ENCODE peak calls at places on chromosomes 11 and 22, in six cellular contexts. One of them, this sample, is unnamed.
A peak's percentile ranks its signal among the peaks of the same experiment; 100 is the strongest.

GRCh38 chr22:20131856-20132685 is 467 bp downstream of the ZDHHC8 start:
- DNase-seq in fibroblast of lung: no peak
- DNase-seq in mammary epithelial cell: no peak
- DNase-seq in psoas muscle: peak; percentile 81
- DNase-seq in sigmoid colon: peak; percentile 79
- DNase-seq in kidney: no peak
- DNase-seq in this sample: peak; percentile 38

GRCh38 chr22:41636467-41636866 is 15.4 kb downstream of the XRCC6 start:
- DNase-seq in fibroblast of lung: peak; percentile 19
- DNase-seq in mammary epithelial cell: peak; percentile 60
- DNase-seq in psoas muscle: peak; percentile 82
- DNase-seq in sigmoid colon: no peak
- DNase-seq in kidney: no peak
- DNase-seq in this sample: peak; percentile 29

GRCh38 chr11:107962181-107962580 is 33.9 kb downstream of the RAB39A start:
- DNase-seq in fibroblast of lung: no peak
- DNase-seq in mammary epithelial cell: no peak
- DNase-seq in psoas muscle: no peak
- DNase-seq in sigmoid colon: no peak
- DNase-seq in kidney: no peak
- DNase-seq in this sample: no peak

GRCh38 chr11:59611570-59612565 is 3.7 kb downstream of the OSBP start:
- DNase-seq in fibroblast of lung: no peak
- DNase-seq in mammary epithelial cell: no peak
- DNase-seq in psoas muscle: no peak
- DNase-seq in sigmoid colon: no peak
- DNase-seq in kidney: no peak
- DNase-seq in this sample: no peak

GRCh38 chr11:4808476-4808875 is 4.3 kb upstream of the OR52R1 start:
- DNase-seq in fibroblast of lung: no peak
- DNase-seq in mammary epithelial cell: no peak
- DNase-seq in psoas muscle: no peak
- DNase-seq in sigmoid colon: no peak
- DNase-seq in kidney: no peak
- DNase-seq in this sample: no peak

GRCh38 chr22:47012589-47013365 is 250.3 kb downstream of the TBC1D22A start:
- DNase-seq in fibroblast of lung: peak; percentile 40
- DNase-seq in mammary epithelial cell: no peak
- DNase-seq in psoas muscle: no peak
- DNase-seq in sigmoid colon: peak; percentile 43
- DNase-seq in kidney: peak; percentile 47
- DNase-seq in this sample: no peak

GRCh38 chr11:73218106-73218829 is at the start of gene P2RY2:
- DNase-seq in fibroblast of lung: no peak
- DNase-seq in mammary epithelial cell: peak; percentile 52
- DNase-seq in psoas muscle: peak; percentile 95
- DNase-seq in sigmoid colon: peak; percentile 73
- DNase-seq in kidney: peak; percentile 91
- DNase-seq in this sample: peak; percentile 82

GRCh38 chr11:114250180-114250579 is 46.0 kb upstream of the NNMT start:
- DNase-seq in fibroblast of lung: no peak
- DNase-seq in mammary epithelial cell: no peak
- DNase-seq in psoas muscle: peak; percentile 67
- DNase-seq in sigmoid colon: peak; percentile 74
- DNase-seq in kidney: no peak
- DNase-seq in this sample: no peak

GRCh38 chr11:107043242-107043991 is 25.1 kb upstream of the GUCY1A2 start:
- DNase-seq in fibroblast of lung: peak; percentile 94
- DNase-seq in mammary epithelial cell: peak; percentile 87
- DNase-seq in psoas muscle: no peak
- DNase-seq in sigmoid colon: no peak
- DNase-seq in kidney: no peak
- DNase-seq in this sample: no peak

GRCh38 chr11:66547662-66548009 is 933 bp downstream of the ACTN3 start:
- DNase-seq in fibroblast of lung: no peak
- DNase-seq in mammary epithelial cell: no peak
- DNase-seq in psoas muscle: no peak
- DNase-seq in sigmoid colon: no peak
- DNase-seq in kidney: no peak
- DNase-seq in this sample: no peak

GRCh38 chr11:107018902-107019493 is 722 bp upstream of the GUCY1A2 start:
- DNase-seq in fibroblast of lung: peak; percentile 75
- DNase-seq in mammary epithelial cell: peak; percentile 53
- DNase-seq in psoas muscle: peak; percentile 56
- DNase-seq in sigmoid colon: peak; percentile 66
- DNase-seq in kidney: peak; percentile 91
- DNase-seq in this sample: peak; percentile 56

GRCh38 chr11:83285131-83285770 is 916 bp downstream of the CCDC90B start:
- DNase-seq in fibroblast of lung: no peak
- DNase-seq in mammary epithelial cell: no peak
- DNase-seq in psoas muscle: no peak
- DNase-seq in sigmoid colon: no peak
- DNase-seq in kidney: no peak
- DNase-seq in this sample: no peak

GRCh38 chr11:83282084-83282716 is 4.0 kb downstream of the CCDC90B start:
- DNase-seq in fibroblast of lung: no peak
- DNase-seq in mammary epithelial cell: no peak
- DNase-seq in psoas muscle: no peak
- DNase-seq in sigmoid colon: no peak
- DNase-seq in kidney: no peak
- DNase-seq in this sample: no peak

GRCh38 chr11:83287631-83288030 is 1.5 kb upstream of the CCDC90B start:
- DNase-seq in fibroblast of lung: no peak
- DNase-seq in mammary epithelial cell: no peak
- DNase-seq in psoas muscle: no peak
- DNase-seq in sigmoid colon: no peak
- DNase-seq in kidney: no peak
- DNase-seq in this sample: no peak

GRCh38 chr11:83284501-83285051 is 1.6 kb downstream of the CCDC90B start:
- DNase-seq in fibroblast of lung: no peak
- DNase-seq in mammary epithelial cell: no peak
- DNase-seq in psoas muscle: no peak
- DNase-seq in sigmoid colon: no peak
- DNase-seq in kidney: no peak
- DNase-seq in this sample: no peak

DNA sequence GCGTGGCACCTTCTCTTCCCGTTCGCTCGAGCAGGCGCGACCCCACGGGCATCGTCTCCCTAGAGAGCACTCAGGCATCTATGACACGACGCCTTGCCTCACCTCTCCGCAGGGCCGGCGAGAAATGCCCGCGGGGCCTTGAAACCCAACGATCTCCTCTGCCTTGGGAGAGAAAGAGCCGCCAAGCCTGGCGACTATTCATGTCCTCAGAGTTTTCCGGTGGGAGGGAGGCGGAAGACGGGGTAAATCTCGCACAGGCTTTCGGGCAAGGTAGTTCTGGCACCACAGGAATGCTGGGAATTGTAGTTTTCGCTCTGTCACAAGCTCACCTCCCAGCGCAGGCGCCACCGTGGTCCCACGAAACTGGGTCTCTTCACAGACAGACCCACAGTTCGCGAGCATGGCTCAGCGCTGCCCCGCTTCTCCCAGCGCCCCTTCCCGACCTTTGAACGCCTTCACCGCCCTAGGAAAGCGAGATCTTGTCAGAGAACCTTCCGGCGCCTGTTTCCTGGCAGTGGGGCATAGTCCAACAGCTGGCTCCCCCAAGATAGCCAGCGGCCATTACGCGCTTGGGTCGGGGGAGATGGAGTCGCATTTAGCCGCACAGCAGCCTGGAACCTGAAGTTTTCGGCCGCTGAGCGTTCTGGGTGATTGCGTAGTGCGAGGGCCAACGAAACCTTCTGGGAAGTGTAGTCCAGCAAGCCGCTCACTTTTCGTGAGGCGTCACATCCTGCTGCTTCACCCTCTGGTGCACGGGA is at the start of gene CCDC90B:
- DNase-seq in fibroblast of lung: peak; percentile 99
- DNase-seq in mammary epithelial cell: peak; percentile 96
- DNase-seq in psoas muscle: peak; percentile 97
- DNase-seq in sigmoid colon: peak; percentile 98
- DNase-seq in kidney: peak; percentile 98
- DNase-seq in this sample: peak; percentile 97
- TF ChIP-seq CTCF in fibroblast of lung: no peak
- TF ChIP-seq CTCF in mammary epithelial cell: peak; percentile 23
- TF ChIP-seq CTCF in psoas muscle: no peak
- TF ChIP-seq CTCF in sigmoid colon: no peak
- TF ChIP-seq CTCF in kidney: peak; percentile 42
- TF ChIP-seq CTCF in this sample: no peak

DNA sequence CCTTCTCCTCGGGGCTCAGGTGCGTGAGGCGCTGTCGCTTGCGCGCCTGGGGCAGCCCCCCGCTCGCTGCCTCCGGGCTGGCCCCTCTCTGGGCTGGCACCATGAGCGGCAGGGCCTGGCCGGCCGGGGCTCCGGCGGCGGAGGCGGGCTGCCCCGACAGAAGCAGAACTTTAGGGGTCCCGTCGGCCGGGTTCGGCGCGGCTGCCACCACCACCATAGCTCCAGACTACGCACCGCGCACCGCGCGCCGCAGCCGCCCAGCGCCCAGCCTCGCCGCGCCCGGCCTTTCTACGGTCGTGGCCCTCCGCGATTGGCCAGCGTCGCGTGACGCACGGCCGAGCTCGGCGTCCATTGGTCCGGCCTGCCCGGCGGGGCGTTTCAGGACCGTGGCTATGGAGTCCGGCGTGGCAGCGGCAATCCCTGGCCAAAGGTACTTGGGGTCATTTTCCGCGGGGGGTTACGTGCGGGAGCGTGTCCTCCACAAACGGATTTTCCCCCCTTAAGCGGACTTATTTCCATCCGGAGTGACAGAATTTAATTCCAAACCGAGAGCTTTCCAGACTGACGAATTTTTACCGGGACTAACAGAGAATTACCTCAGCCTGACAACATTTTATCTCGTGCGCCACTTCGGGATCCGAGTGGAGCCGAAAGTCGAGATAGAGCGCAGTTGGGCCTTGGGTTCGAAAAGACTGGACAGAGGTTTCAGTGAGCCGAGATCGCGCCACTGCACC is at the start of gene XBP1:
- DNase-seq in fibroblast of lung: peak; percentile 92
- DNase-seq in mammary epithelial cell: peak; percentile 95
- DNase-seq in psoas muscle: peak; percentile 97
- DNase-seq in sigmoid colon: peak; percentile 97
- DNase-seq in kidney: peak; percentile 98
- DNase-seq in this sample: peak; percentile 93
- H3K4me1 ChIP-seq in fibroblast of lung: peaks cover 2% of the 10 kb centered on the region
- H3K4me1 ChIP-seq in mammary epithelial cell: peaks cover 10% of the 10 kb centered on the region
- H3K4me1 ChIP-seq in psoas muscle: peaks cover 36% of the 10 kb centered on the region
- H3K4me1 ChIP-seq in sigmoid colon: peaks cover 56% of the 10 kb centered on the region
- H3K4me1 ChIP-seq in kidney: peaks cover 17% of the 10 kb centered on the region
- H3K4me1 ChIP-seq in this sample: peaks cover 62% of the 10 kb centered on the region

GRCh38 chr11:1242289-1242688 is 19.4 kb downstream of the MUC5B start:
- DNase-seq in fibroblast of lung: no peak
- DNase-seq in mammary epithelial cell: no peak
- DNase-seq in psoas muscle: no peak
- DNase-seq in sigmoid colon: no peak
- DNase-seq in kidney: no peak
- DNase-seq in this sample: no peak
- H3K9me3 ChIP-seq in fibroblast of lung: no peaks in the 10 kb centered on the region
- H3K9me3 ChIP-seq in mammary epithelial cell: peaks cover 21% of the 10 kb centered on the region
- H3K9me3 ChIP-seq in psoas muscle: no peaks in the 10 kb centered on the region
- H3K9me3 ChIP-seq in sigmoid colon: no peaks in the 10 kb centered on the region
- H3K9me3 ChIP-seq in kidney: no peaks in the 10 kb centered on the region
- H3K9me3 ChIP-seq in this sample: no peaks in the 10 kb centered on the region

DNA sequence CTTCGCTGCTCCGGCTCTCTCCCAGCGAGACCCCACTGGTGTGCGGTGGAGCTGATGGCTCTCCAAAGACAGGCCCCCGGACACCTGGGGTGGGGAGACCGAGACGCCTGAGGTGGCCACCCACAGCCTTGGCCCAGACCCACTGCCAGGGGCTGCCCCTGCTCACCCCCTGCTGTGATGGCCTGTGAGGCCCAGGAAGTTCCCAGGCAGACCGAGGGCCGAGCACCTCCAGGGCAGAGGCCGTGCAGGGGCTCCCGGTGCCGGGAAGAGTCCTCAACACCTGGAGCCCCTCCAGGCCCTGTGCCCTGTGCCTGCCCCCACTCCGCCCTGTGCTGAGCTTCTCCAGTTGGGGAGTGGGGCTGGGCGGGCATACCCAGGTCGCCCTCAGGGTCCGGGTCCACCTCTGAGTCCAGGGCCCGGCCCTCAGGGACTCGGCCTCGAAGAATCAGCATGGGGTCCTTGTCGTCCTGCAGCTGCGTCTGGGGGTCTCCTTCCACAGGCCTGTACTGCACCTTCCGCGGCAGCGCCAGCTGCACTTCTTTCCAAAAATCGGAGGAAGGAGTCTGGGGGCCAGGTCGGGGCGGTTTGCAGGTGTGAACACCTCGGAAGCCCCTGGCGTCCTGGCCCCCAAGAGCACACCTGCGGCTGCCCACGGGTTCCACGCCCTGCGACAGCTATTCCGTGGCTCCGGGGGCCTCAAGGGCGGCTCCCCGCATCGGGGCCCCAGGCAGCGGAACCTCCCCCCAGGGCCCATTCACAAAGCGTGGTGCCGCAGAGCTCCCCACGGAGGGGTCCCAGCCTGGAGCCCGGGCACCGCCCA is 8.6 kb downstream of the SIGIRR start:
- DNase-seq in fibroblast of lung: no peak
- DNase-seq in mammary epithelial cell: no peak
- DNase-seq in psoas muscle: peak; percentile 68
- DNase-seq in sigmoid colon: peak; percentile 72
- DNase-seq in kidney: peak; percentile 82
- DNase-seq in this sample: no peak
- TF ChIP-seq CTCF in fibroblast of lung: no peak
- TF ChIP-seq CTCF in mammary epithelial cell: no peak
- TF ChIP-seq CTCF in psoas muscle: no peak
- TF ChIP-seq CTCF in sigmoid colon: no peak
- TF ChIP-seq CTCF in kidney: no peak
- TF ChIP-seq CTCF in this sample: no peak

This sample was measured in heart right ventricle.